ENCODE peak calls at places on chromosomes 16 and 17, in six cellular contexts. W is fibroblast of lung, L is HCT116, J is astrocyte of the cerebellum, P is AG09309, E is GM23338. C is an unnamed sample.

GRCh38 chr16:49588061-49588460 is 214.5 kb downstream of the C16orf78 start:
- DNase-seq in W (no peak), L (no peak), J (no peak), P (no peak), E (no peak), C (no peak)

GRCh38 chr17:15981646-15982580 is 17.6 kb downstream of the ZSWIM7 start:
- DNase-seq in W (peak), L (no peak), J (no peak), P (peak), E (peak), C (peak)

GRCh38 chr16:81813648-81814047 is 34.6 kb downstream of the PLCG2 start:
- DNase-seq in W (no peak), L (no peak), J (no peak), P (no peak), E (no peak), C (no peak)

GRCh38 chr17:5958850-5959249 is 111.3 kb upstream of the WSCD1 start:
- DNase-seq in W (no peak), L (no peak), J (no peak), P (no peak), E (no peak), C (no peak)

GRCh38 chr17:48003686-48004120 is 32.8 kb downstream of the CDK5RAP3 start:
- DNase-seq in W (no peak), L (no peak), J (no peak), P (no peak), E (peak), C (no peak)

GRCh38 chr17:39197380-39198185 is at the start of gene CACNB1:
- DNase-seq in W (peak), L (no peak), J (no peak), P (no peak), E (peak), C (peak)

GRCh38 chr17:31535581-31535981 is 144.1 kb downstream of the RAB11FIP4 start:
- DNase-seq in W (no peak), L (no peak), J (no peak), P (no peak), E (no peak), C (no peak)

GRCh38 chr17:36942031-36942599 is 4.8 kb downstream of the LHX1 start:
- DNase-seq in W (no peak), L (no peak), J (no peak), P (no peak), E (peak), C (no peak)

GRCh38 chr16:51151435-51151950 is 423 bp upstream of the SALL1 start:
- DNase-seq in W (peak), L (no peak), J (peak), P (no peak), E (peak), C (no peak)

GRCh38 chr16:52976539-52977167 is 76.0 kb downstream of the CHD9NB start:
- DNase-seq in W (peak), L (peak), J (no peak), P (peak), E (peak), C (peak)

GRCh38 chr17:61457226-61457983 is 5.2 kb downstream of the TBX4 start:
- DNase-seq in W (no peak), L (no peak), J (no peak), P (no peak), E (peak), C (no peak)

GRCh38 chr16:87957296-87958069 is 6.2 kb downstream of the BANP start:
- DNase-seq in W (no peak), L (no peak), J (no peak), P (no peak), E (no peak), C (no peak)

GRCh38 chr17:29753845-29754439 is 131.2 kb upstream of the CORO6 start:
- DNase-seq in W (no peak), L (no peak), J (no peak), P (no peak), E (no peak), C (no peak)

GRCh38 chr16:12119562-12119961 is 143.0 kb downstream of the SNX29 start:
- DNase-seq in W (peak), L (no peak), J (no peak), P (no peak), E (no peak), C (peak)

GRCh38 chr17:73028311-73028755 is 64.2 kb downstream of the SLC39A11 start:
- DNase-seq in W (peak), L (no peak), J (no peak), P (no peak), E (no peak), C (no peak)

GRCh38 chr16:10738231-10739077 is 5.2 kb upstream of the NUBP1 start:
- DNase-seq in W (peak), L (peak), J (no peak), P (peak), E (peak), C (peak)
- H3K4me3 ChIP-seq in W (no peak), L (peak), J (no peak), P (no peak), E (no peak), C (no peak)

DNA sequence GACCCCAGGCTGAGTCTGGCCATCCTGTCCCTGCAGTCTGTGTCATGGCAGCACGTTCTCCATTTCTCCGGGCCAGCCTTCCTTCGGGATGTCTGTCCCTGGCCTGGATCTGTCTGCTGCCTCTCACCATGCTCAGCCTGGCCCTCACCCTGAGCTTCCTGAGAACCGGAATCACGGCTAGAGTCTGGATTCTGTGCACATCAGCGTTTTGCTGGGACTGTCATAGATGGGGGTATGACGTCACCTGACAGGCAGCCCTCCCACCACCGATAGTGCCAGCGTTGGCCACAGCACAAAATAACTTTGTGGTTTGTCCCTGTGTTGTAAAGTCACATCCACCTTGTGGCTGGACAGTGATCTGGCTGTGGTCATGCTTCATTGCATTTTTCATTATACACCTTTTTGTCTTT is 59.2 kb downstream of the B9D1 start:
- DNase-seq in W (no peak), L (no peak), J (no peak), P (no peak), E (no peak), C (no peak)
- TF ChIP-seq CTCF in W (no peak), L (no peak), J (no peak), P (no peak), E (no peak), C (no peak)

GRCh38 chr17:49914096-49914490 is 54.9 kb upstream of the DLX4 start:
- DNase-seq in W (no peak), L (no peak), J (no peak), P (no peak), E (no peak), C (no peak)
- H3K4me3 ChIP-seq in W (no peak), L (no peak), J (no peak), P (no peak), E (no peak), C (no peak)

DNA sequence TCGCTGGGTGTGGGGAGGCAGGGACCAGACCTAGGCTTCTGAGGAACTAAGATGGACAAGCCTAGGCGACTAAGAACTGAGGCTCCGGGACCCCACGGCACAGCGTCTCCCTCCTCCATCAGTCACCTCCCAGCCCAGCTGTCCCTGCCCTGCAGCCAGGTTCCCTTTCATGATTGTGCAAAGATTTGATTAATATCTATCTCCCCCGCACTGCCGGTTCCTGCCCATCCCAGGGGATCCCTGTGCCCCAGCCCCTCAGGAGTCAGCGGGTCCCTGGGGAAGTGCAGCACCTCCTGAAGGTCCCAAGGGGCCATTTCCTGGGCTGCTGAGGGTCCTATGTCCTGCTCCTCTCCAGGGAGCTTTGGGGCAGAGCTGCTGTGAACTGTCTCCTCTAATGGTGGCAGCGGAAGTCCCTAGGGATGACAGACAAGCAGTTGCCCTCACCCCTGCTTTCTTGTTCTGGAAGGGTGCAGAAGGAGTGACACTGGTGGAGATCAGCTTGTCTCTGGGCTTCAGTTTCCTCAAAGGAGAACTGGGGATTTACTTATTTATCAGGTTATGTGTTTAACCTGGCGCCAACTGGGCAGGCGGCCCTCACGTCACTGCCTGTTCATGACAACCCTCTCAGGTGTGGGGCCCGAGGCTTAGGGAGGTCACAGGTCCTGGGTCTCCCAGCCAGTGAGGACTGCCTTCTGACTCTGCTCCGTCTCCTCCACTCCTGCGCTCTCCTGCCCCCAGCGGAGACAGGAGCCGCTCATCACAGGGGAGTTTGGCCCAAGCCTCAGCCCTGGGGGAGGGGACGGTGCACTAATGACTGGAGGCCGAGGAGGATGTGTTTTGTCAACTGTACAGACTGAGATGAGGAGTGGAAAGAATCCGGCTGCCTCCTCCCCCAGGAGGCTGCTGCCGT is 1.9 kb upstream of the C16orf74 start:
- DNase-seq in W (peak), L (no peak), J (no peak), P (no peak), E (peak), C (peak)
- TF ChIP-seq CTCF in W (peak), L (no peak), J (peak), P (peak), E (no peak), C (peak)

GRCh38 chr17:27338536-27338985 is 44.6 kb downstream of the WSB1 start:
- DNase-seq in W (no peak), L (no peak), J (no peak), P (no peak), E (no peak), C (no peak)

GRCh38 chr17:27339836-27340550 is 46.1 kb downstream of the WSB1 start:
- DNase-seq in W (no peak), L (peak), J (no peak), P (no peak), E (no peak), C (peak)

GRCh38 chr17:27340990-27341595 is 47.2 kb downstream of the WSB1 start:
- DNase-seq in W (no peak), L (no peak), J (no peak), P (no peak), E (no peak), C (no peak)

GRCh38 chr17:27340575-27340974 is 46.7 kb downstream of the WSB1 start:
- DNase-seq in W (no peak), L (no peak), J (no peak), P (no peak), E (no peak), C (no peak)

DNA sequence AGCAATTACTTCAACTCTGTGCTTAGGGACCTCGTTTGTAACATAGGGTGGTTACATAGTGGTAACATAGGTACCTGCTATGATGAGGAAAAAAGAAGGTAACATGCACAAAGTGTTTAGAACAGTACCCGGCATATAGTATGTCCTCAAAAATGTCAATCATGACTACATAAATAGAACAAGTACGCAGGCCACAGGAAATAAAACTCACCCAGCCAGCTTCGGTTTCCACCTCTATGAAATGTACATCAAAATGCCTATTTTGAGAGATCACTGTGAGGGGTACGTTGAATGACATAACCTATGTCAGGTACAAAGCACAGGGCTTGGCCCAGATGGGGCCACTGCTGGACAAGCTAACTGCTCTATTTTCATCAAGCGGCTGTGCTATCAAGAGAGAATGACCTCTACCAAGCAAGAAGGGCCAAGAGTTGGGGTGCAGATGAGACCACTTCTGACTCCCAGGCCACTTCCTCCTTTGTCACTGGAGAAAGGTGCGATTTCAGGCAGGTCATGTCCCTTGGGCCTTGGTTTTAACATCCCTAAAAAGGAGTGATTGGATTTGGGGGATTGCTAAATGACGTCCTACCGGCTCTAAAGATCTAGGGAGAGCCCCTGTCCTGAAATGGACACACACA is 45.4 kb downstream of the WSB1 start:
- DNase-seq in W (no peak), L (no peak), J (no peak), P (no peak), E (no peak), C (no peak)
- H3K4me3 ChIP-seq in W (no peak), L (peak), J (no peak), P (no peak), E (peak), C (no peak)